ENCODE peak calls at places on chromosomes 4 and X, in four cellular contexts. One of them, this sample, is unnamed.

GRCh38 chrX:29470029-29470428 is 745.3 kb upstream of the MAGEB2 start:
- DNase-seq in foreskin fibroblast: peak; percentile 61
- DNase-seq in stimulated activated CD4-positive, alpha-beta T cell treated with anti-CD3 and anti-CD28 coated beads, TNF-alpha, amount 100 ng/mL, for 1 hour: no peak
- DNase-seq in neural progenitor cell: no peak
- DNase-seq in this sample: no peak

GRCh38 chr4:161936625-161937133 is 227.1 kb downstream of the FSTL5 start:
- DNase-seq in foreskin fibroblast: peak; percentile 91
- DNase-seq in stimulated activated CD4-positive, alpha-beta T cell treated with anti-CD3 and anti-CD28 coated beads, TNF-alpha, amount 100 ng/mL, for 1 hour: no peak
- DNase-seq in neural progenitor cell: no peak
- DNase-seq in this sample: peak; percentile 72

GRCh38 chrX:14675500-14675899 is 146.2 kb downstream of the GLRA2 start:
- DNase-seq in foreskin fibroblast: no peak
- DNase-seq in stimulated activated CD4-positive, alpha-beta T cell treated with anti-CD3 and anti-CD28 coated beads, TNF-alpha, amount 100 ng/mL, for 1 hour: no peak
- DNase-seq in neural progenitor cell: no peak
- DNase-seq in this sample: no peak

GRCh38 chrX:25226151-25226550 is 210.4 kb upstream of the ARX start:
- DNase-seq in foreskin fibroblast: no peak
- DNase-seq in stimulated activated CD4-positive, alpha-beta T cell treated with anti-CD3 and anti-CD28 coated beads, TNF-alpha, amount 100 ng/mL, for 1 hour: no peak
- DNase-seq in neural progenitor cell: no peak
- DNase-seq in this sample: no peak

GRCh38 chr4:120071192-120071795 is 4.6 kb upstream of the MAD2L1 start:
- DNase-seq in foreskin fibroblast: peak; percentile 79
- DNase-seq in stimulated activated CD4-positive, alpha-beta T cell treated with anti-CD3 and anti-CD28 coated beads, TNF-alpha, amount 100 ng/mL, for 1 hour: no peak
- DNase-seq in neural progenitor cell: peak; percentile 59
- DNase-seq in this sample: no peak

GRCh38 chr4:48340276-48340904 is 939 bp upstream of the SLAIN2 start:
- DNase-seq in foreskin fibroblast: peak; percentile 81
- DNase-seq in stimulated activated CD4-positive, alpha-beta T cell treated with anti-CD3 and anti-CD28 coated beads, TNF-alpha, amount 100 ng/mL, for 1 hour: no peak
- DNase-seq in neural progenitor cell: peak; percentile 67
- DNase-seq in this sample: no peak

GRCh38 chr4:99949999-99950912 is at the start of gene H2AZ1:
- DNase-seq in foreskin fibroblast: peak; percentile 99
- DNase-seq in stimulated activated CD4-positive, alpha-beta T cell treated with anti-CD3 and anti-CD28 coated beads, TNF-alpha, amount 100 ng/mL, for 1 hour: peak; percentile 91
- DNase-seq in neural progenitor cell: peak; percentile 100
- DNase-seq in this sample: peak; percentile 85

GRCh38 chrX:135740683-135741149 is 27.3 kb downstream of the CT45A3 start:
- DNase-seq in foreskin fibroblast: no peak
- DNase-seq in stimulated activated CD4-positive, alpha-beta T cell treated with anti-CD3 and anti-CD28 coated beads, TNF-alpha, amount 100 ng/mL, for 1 hour: no peak
- DNase-seq in neural progenitor cell: peak; percentile 5
- DNase-seq in this sample: no peak

GRCh38 chr4:16032871-16033505 is 50.8 kb downstream of the PROM1 start:
- DNase-seq in foreskin fibroblast: no peak
- DNase-seq in stimulated activated CD4-positive, alpha-beta T cell treated with anti-CD3 and anti-CD28 coated beads, TNF-alpha, amount 100 ng/mL, for 1 hour: no peak
- DNase-seq in neural progenitor cell: peak; percentile 69
- DNase-seq in this sample: no peak

GRCh38 chrX:87409113-87409841 is 108.3 kb upstream of the KLHL4 start:
- DNase-seq in foreskin fibroblast: no peak
- DNase-seq in stimulated activated CD4-positive, alpha-beta T cell treated with anti-CD3 and anti-CD28 coated beads, TNF-alpha, amount 100 ng/mL, for 1 hour: no peak
- DNase-seq in neural progenitor cell: no peak
- DNase-seq in this sample: no peak

GRCh38 chr4:23903859-23904438 is 14.1 kb upstream of the PPARGC1A start:
- DNase-seq in foreskin fibroblast: no peak
- DNase-seq in stimulated activated CD4-positive, alpha-beta T cell treated with anti-CD3 and anti-CD28 coated beads, TNF-alpha, amount 100 ng/mL, for 1 hour: no peak
- DNase-seq in neural progenitor cell: no peak
- DNase-seq in this sample: no peak

GRCh38 chr4:153937289-153937688 is 148.4 kb upstream of the SFRP2 start:
- DNase-seq in foreskin fibroblast: no peak
- DNase-seq in stimulated activated CD4-positive, alpha-beta T cell treated with anti-CD3 and anti-CD28 coated beads, TNF-alpha, amount 100 ng/mL, for 1 hour: no peak
- DNase-seq in neural progenitor cell: no peak
- DNase-seq in this sample: no peak